ENCODE peak calls at places on chromosome 4, in four cellular contexts. L is CD8-positive, alpha-beta T cell; J is GM12865; M is right atrium auricular region. I is an unnamed sample.
A peak's percentile ranks its signal among the peaks of the same experiment; 100 is the strongest.

GRCh38 chr4:128521156-128521555 is 233.5 kb upstream of the PGRMC2 start:
- DNase-seq in L (no peak), J (no peak), M (no peak), I (no peak)

GRCh38 chr4:25029479-25030282 is 1.1 kb downstream of the LGI2 start:
- DNase-seq in L (no peak), J (no peak), M (no peak), I (no peak)

GRCh38 chr4:76977113-76977512 is 27.6 kb downstream of the SEPTIN11 start:
- DNase-seq in L (no peak), J (no peak), M (no peak), I (no peak)

GRCh38 chr4:112284166-112284565 is 1.5 kb downstream of the TIFA start:
- DNase-seq in L (no peak), J (peak; percentile 65), M (no peak), I (no peak)

GRCh38 chr4:6221851-6222760 is 21.8 kb upstream of the JAKMIP1 start:
- DNase-seq in L (peak; percentile 16), J (no peak), M (no peak), I (no peak)

GRCh38 chr4:151667025-151667424 is 93.8 kb downstream of the GATB start:
- DNase-seq in L (no peak), J (no peak), M (no peak), I (peak; percentile 50)

GRCh38 chr4:66691101-66691500 is 854.2 kb downstream of the CENPC start:
- DNase-seq in L (no peak), J (no peak), M (no peak), I (no peak)

GRCh38 chr4:177505171-177505615 is 63.0 kb upstream of the AGA start:
- DNase-seq in L (no peak), J (no peak), M (no peak), I (no peak)

GRCh38 chr4:52051213-52051614 is at the start of gene SPATA18:
- DNase-seq in L (no peak), J (peak; percentile 9), M (no peak), I (no peak)

GRCh38 chr4:158530391-158530790 is 8.7 kb downstream of the RXFP1 start:
- DNase-seq in L (no peak), J (no peak), M (no peak), I (peak; percentile 41)

GRCh38 chr4:47839259-47839658 is 1.4 kb upstream of the CORIN start:
- DNase-seq in L (peak; percentile 12), J (peak; percentile 78), M (peak; percentile 76), I (peak; percentile 23)

GRCh38 chr4:7649411-7649740 is 214.6 kb upstream of the PSAPL1 start:
- DNase-seq in L (no peak), J (no peak), M (no peak), I (no peak)

GRCh38 chr4:98505991-98506390 is 152.4 kb downstream of the TSPAN5 start:
- DNase-seq in L (no peak), J (no peak), M (no peak), I (no peak)

GRCh38 chr4:121951570-121952110 is at the start of gene TRPC3:
- DNase-seq in L (peak; percentile 29), J (peak; percentile 26), M (no peak), I (no peak)

GRCh38 chr4:70681730-70682129 is 6.6 kb upstream of the UTP3 start:
- DNase-seq in L (no peak), J (peak; percentile 65), M (no peak), I (no peak)

GRCh38 chr4:174928174-174928573 is 10.0 kb downstream of the ADAM29 start:
- DNase-seq in L (no peak), J (peak; percentile 96), M (no peak), I (no peak)

GRCh38 chr4:127868196-127868595 is 12.5 kb upstream of the PLK4 start:
- DNase-seq in L (no peak), J (no peak), M (no peak), I (no peak)

I was measured in MV-4-11.